ENCODE peak calls at places on chromosomes 13 and 19, in six cellular contexts. J, M, R, X, Y and Z are unnamed samples.

GRCh38 chr13:75196112-75196855 is 285.7 kb downstream of the TBC1D4 start:
- DNase-seq in J (no peak), R (no peak), M (no peak), Y (no peak), X (no peak), Z (no peak)

GRCh38 chr19:46049597-46049996 is 8.8 kb upstream of the IGFL4 start:
- DNase-seq in R (no peak), Y (no peak), X (no peak), M (no peak), J (no peak), Z (no peak)

GRCh38 chr13:113980489-113981064 is 6.7 kb upstream of the C13orf46 start:
- DNase-seq in Y (no peak), X (no peak), J (no peak), R (no peak), M (no peak), Z (no peak)

GRCh38 chr13:107157272-107157671 is 589.3 kb upstream of the ARGLU1 start:
- DNase-seq in X (no peak), J (peak), Y (no peak), M (no peak), R (no peak), Z (no peak)

GRCh38 chr19:13208131-13208963 is 58.1 kb downstream of the IER2 start:
- DNase-seq in J (no peak), R (peak), X (peak), Y (peak), M (peak), Z (peak)

GRCh38 chr13:113077953-113078894 is 27.4 kb upstream of the F7 start:
- DNase-seq in R (no peak), X (no peak), M (no peak), Y (no peak), J (no peak), Z (no peak)

GRCh38 chr19:14577885-14578427 is 4.9 kb upstream of the CLEC17A start:
- DNase-seq in R (peak), M (no peak), Y (no peak), J (no peak), X (peak), Z (peak)

GRCh38 chr13:30234763-30235162 is 72.6 kb downstream of the KATNAL1 start:
- DNase-seq in J (no peak), X (no peak), M (peak), R (peak), Y (no peak), Z (no peak)

GRCh38 chr13:98548230-98548629 is 28.7 kb downstream of the STK24 start:
- DNase-seq in Y (no peak), J (no peak), M (peak), X (no peak), R (no peak), Z (no peak)

GRCh38 chr13:114234645-114235421 is at the start of gene CDC16:
- DNase-seq in X (peak), M (peak), J (peak), R (peak), Y (peak), Z (peak)